ENCODE peak calls at places on chromosomes 7 and 10, in nine cellular contexts. Z is CD8-positive, alpha-beta memory T cell; R is K562; J is mesenchymal stem cell; M is lung; L is aorta; A is CD4-positive, CD25-positive, alpha-beta regulatory T cell; F is right cardiac atrium; C is neuronal stem cell. E is an unnamed sample. For H3K4me1 and H3K27me3, the result is how much of the 10 kb centered on the place peaks cover.

GRCh38 chr7:155368894-155369600 is 71.4 kb downstream of the INSIG1 start:
- DNase-seq in Z (no peak), R (no peak), J (no peak), M (no peak), L (peak), A (no peak), F (no peak), C (no peak), E (no peak)

GRCh38 chr7:111749625-111750024 is 187.3 kb upstream of the IMMP2L start:
- DNase-seq in Z (no peak), R (no peak), J (no peak), M (no peak), L (no peak), A (no peak), F (no peak), C (no peak), E (no peak)

GRCh38 chr7:37921340-37921805 is 933 bp downstream of the EPDR1 start:
- DNase-seq in Z (no peak), R (peak), J (peak), M (peak), L (peak), A (no peak), F (peak), C (peak), E (peak)

GRCh38 chr10:117790621-117791020 is 248.1 kb downstream of the EMX2 start:
- DNase-seq in Z (no peak), R (no peak), J (no peak), M (no peak), L (no peak), A (no peak), F (no peak), C (no peak), E (no peak)

GRCh38 chr10:34476607-34477006 is 338.5 kb downstream of the PARD3 start:
- DNase-seq in Z (no peak), R (no peak), J (no peak), M (no peak), L (no peak), A (no peak), F (no peak), C (no peak), E (no peak)

GRCh38 chr7:117908031-117908795 is 35.0 kb upstream of the CTTNBP2 start:
- DNase-seq in Z (no peak), R (no peak), J (peak), M (no peak), L (no peak), A (no peak), F (no peak), C (no peak), E (no peak)

GRCh38 chr10:94103902-94104301 is 110.2 kb downstream of the PLCE1 start:
- DNase-seq in Z (no peak), R (no peak), J (peak), M (no peak), L (no peak), A (no peak), F (no peak), C (no peak), E (no peak)

GRCh38 chr7:129095258-129095657 is 40.3 kb upstream of the TNPO3 start:
- DNase-seq in Z (no peak), R (no peak), J (no peak), M (no peak), L (no peak), A (peak), F (no peak), C (no peak), E (no peak)

GRCh38 chr10:121900443-121901174 is 27.2 kb downstream of the ATE1 start:
- DNase-seq in Z (no peak), R (peak), J (peak), M (no peak), L (no peak), A (no peak), F (no peak), C (peak), E (no peak)

GRCh38 chr7:20352573-20353304 is 22.0 kb downstream of the ITGB8 start:
- DNase-seq in Z (no peak), R (no peak), J (peak), M (no peak), L (no peak), A (no peak), F (no peak), C (no peak), E (no peak)

GRCh38 chr10:92691591-92692084 is 1.9 kb downstream of the HHEX start:
- DNase-seq in Z (no peak), R (peak), J (peak), M (peak), L (peak), A (no peak), F (peak), C (no peak), E (peak)

GRCh38 chr10:74078037-74078436 is 72.6 kb downstream of the AP3M1 start:
- DNase-seq in Z (peak), R (no peak), J (peak), M (no peak), L (no peak), A (no peak), F (no peak), C (no peak), E (no peak)

GRCh38 chr10:103711351-103711994 is 143.9 kb downstream of the SH3PXD2A start:
- DNase-seq in Z (no peak), R (no peak), J (no peak), M (no peak), L (no peak), A (no peak), F (peak), C (no peak), E (peak)

GRCh38 chr10:77348082-77348481 is 289.5 kb downstream of the KCNMA1 start:
- DNase-seq in Z (no peak), R (no peak), J (peak), M (no peak), L (no peak), A (no peak), F (no peak), C (no peak), E (no peak)

GRCh38 chr7:20276705-20277472 is 53.8 kb upstream of the ITGB8 start:
- DNase-seq in Z (no peak), R (no peak), J (no peak), M (no peak), L (no peak), A (no peak), F (no peak), C (no peak), E (no peak)

GRCh38 chr7:16550671-16551070 is 24.0 kb downstream of the LRRC72 start:
- DNase-seq in Z (no peak), R (no peak), J (no peak), M (no peak), L (no peak), A (no peak), F (no peak), C (no peak), E (no peak)

GRCh38 chr10:131575877-131576276 is 264.4 kb upstream of the TCERG1L start:
- DNase-seq in Z (no peak), R (no peak), J (no peak), M (peak), L (no peak), A (no peak), F (peak), C (no peak), E (no peak)

GRCh38 chr10:32367793-32368453 is 21.0 kb upstream of the EPC1 start:
- DNase-seq in Z (peak), R (peak), J (peak), M (peak), L (peak), A (peak), F (peak), C (no peak), E (peak)

GRCh38 chr7:157772486-157773130 is 435.8 kb downstream of the DNAJB6 start:
- DNase-seq in Z (no peak), R (no peak), J (no peak), M (no peak), L (peak), A (no peak), F (no peak), C (no peak), E (peak)

GRCh38 chr10:32005050-32005449 is 51.2 kb downstream of the KIF5B start:
- DNase-seq in Z (peak), R (peak), J (peak), M (peak), L (no peak), A (peak), F (no peak), C (no peak), E (no peak)

GRCh38 chr7:5702876-5703571 is 78.4 kb downstream of the RNF216 start:
- DNase-seq in Z (no peak), R (no peak), J (peak), M (no peak), L (no peak), A (no peak), F (peak), C (no peak), E (no peak)

GRCh38 chr10:84214612-84215235 is 10.6 kb downstream of the LRIT2 start:
- DNase-seq in Z (no peak), R (peak), J (no peak), M (no peak), L (no peak), A (no peak), F (no peak), C (no peak), E (no peak)

GRCh38 chr7:30863694-30864011 is 48.0 kb upstream of the AQP1 start:
- DNase-seq in Z (no peak), R (no peak), J (peak), M (no peak), L (no peak), A (no peak), F (peak), C (no peak), E (no peak)

GRCh38 chr10:94088926-94089381 is 95.2 kb downstream of the PLCE1 start:
- DNase-seq in Z (no peak), R (no peak), J (peak), M (no peak), L (no peak), A (no peak), F (no peak), C (no peak), E (no peak)

GRCh38 chr7:47764746-47765145 is 182.8 kb upstream of the TNS3 start:
- DNase-seq in Z (no peak), R (no peak), J (no peak), M (no peak), L (no peak), A (no peak), F (no peak), C (no peak), E (no peak)

GRCh38 chr7:47762746-47763062 is 180.8 kb upstream of the TNS3 start:
- DNase-seq in Z (no peak), R (no peak), J (no peak), M (no peak), L (no peak), A (no peak), F (no peak), C (no peak), E (no peak)

GRCh38 chr7:47766151-47766550 is 182.1 kb downstream of the PKD1L1 start:
- DNase-seq in Z (no peak), R (no peak), J (peak), M (no peak), L (no peak), A (no peak), F (no peak), C (no peak), E (no peak)

GRCh38 chr7:47763063-47763974 is 181.4 kb upstream of the TNS3 start:
- DNase-seq in Z (no peak), R (no peak), J (peak), M (no peak), L (no peak), A (no peak), F (no peak), C (peak), E (no peak)

DNA sequence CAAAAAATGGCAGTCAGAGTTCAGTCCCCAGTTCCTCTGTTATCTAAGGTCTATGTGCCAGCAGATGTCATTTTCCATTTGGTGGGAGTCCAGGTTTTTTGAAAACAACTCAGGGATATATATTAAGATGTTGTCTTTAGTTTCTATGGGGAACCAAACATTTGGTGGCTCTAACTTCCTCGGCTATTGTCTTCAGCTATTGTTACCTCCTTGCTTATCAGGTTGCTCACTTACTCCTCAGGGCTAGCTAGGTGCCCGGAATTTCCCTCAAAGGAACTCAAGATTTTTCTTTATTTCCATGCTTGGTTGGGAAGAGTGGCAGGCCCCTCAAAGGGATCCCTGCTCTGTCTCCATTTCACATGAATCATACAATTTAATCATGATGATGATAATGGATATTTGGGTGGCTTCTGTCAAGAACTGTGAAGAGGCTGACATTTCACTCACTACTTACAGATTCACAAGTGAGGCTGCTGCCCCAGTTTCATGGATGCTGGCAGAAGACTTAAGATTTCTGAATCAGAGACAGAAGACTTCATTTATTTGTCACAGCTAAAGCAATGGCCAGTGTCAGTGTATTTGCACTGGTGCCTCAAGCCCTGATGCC is 182.8 kb downstream of the PKD1L1 start:
- DNase-seq in Z (no peak), R (no peak), J (no peak), M (no peak), L (no peak), A (no peak), F (no peak), C (no peak), E (no peak)
- H3K27ac ChIP-seq in Z (no peak), R (no peak), J (no peak), M (no peak), L (no peak), A (no peak), F (no peak), C (no peak), E (no peak)

GRCh38 chr7:45224832-45225231 is 67.2 kb downstream of the RAMP3 start:
- DNase-seq in Z (no peak), R (no peak), J (no peak), M (peak), L (no peak), A (no peak), F (no peak), C (peak), E (no peak)
- H3K4me1 ChIP-seq in Z (under half), R (under half), J (under half), M (under half), L (under half), A (under half), F (under half), C (under half), E (under half)

DNA sequence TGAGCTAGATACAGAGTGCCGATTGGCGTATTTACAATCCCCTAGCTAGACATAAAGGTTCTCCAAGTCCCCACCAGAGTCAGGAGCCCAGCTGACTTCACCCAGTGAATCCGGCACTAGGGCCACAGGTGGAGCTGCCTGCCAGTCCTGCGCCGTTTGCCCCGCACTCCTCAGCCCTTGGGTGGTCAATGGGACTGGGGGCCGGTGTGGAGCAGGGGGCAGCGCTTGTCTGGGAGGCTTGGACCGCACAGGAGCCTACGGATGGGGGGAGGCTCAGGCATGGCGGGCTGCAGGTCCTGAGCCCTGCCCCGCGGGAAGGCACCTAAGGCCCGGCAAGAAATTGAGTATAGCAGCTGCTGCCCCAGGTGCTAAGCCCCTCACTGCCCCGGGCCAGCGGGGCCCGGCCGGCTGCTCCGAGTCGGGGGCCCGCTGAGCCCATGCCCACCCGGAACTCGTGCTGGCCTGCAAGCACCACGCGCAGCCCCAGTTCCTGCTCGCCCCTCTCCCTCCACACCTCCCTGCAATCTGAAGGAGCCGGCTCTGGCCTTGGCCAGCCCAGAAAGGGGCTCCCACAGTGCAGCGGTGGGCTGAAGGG is 1113.8 kb upstream of the LRRTM3 start:
- DNase-seq in Z (no peak), R (no peak), J (no peak), M (no peak), L (no peak), A (no peak), F (no peak), C (no peak), E (peak)
- H3K27me3 ChIP-seq in Z (under half), R (under half), J (under half), M (under half), L (under half), A (under half), F (under half), C (under half), E (under half)

DNA sequence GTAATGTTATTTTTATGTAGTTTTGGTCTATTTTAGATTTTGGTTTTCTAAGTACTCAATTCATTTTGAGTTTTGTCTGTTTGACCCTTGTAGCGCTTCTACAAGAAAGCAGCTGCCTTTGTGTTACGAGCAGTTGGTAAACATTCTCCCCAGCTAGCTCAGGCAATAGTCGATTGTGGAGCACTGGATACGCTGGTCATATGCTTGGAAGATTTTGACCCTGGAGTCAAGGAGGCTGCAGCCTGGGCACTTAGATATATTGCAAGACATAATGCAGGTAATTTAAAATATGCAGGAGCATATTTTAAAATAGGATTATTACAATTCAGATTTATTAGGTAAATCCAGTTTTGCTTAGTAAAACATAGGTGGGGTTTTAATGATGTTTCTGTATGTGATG is 23.1 kb downstream of the SPAG6 start:
- DNase-seq in Z (no peak), R (no peak), J (no peak), M (no peak), L (no peak), A (no peak), F (no peak), C (no peak), E (no peak)
- H3K27ac ChIP-seq in Z (no peak), R (no peak), J (no peak), M (no peak), L (no peak), A (no peak), F (no peak), C (no peak), E (no peak)

DNA sequence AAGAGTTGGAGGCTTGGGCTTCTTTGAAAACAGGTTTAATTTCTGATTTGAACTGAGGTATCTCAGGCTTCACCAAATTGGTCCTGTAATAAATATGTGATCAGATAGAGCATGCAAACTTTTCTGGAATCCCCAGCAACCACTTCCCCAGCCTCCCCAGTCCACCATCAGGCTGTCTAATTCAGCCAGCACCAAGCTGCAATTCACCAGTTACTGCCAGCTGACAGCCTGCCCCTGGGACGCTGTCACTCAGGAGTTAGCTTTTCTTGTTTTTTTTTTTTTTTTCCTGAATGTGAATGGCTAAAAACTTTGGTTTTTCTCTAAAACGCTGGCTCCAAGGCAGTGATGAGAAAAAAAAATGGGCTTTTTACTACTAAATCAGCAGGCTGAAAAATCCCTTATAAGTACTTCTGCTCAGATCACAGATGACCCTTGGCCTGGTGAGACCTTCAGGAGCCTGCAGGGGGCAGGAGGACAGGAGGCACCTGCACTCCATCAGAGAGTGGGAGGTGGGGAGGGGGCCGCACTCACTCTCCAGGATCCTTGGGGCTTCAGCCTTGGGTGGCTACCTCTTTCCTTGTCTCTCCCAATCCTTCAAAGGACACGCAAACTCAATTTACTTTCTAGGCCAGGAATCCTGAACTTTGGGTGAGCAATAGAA is 349.4 kb downstream of the GATA3 start:
- DNase-seq in Z (no peak), R (no peak), J (no peak), M (no peak), L (no peak), A (no peak), F (no peak), C (peak), E (no peak)
- H3K4me1 ChIP-seq in Z (half or more), R (under half), J (under half), M (under half), L (under half), A (half or more), F (under half), C (under half), E (under half)

GRCh38 chr10:49160814-49161213 is 27.0 kb upstream of the FAM170B start:
- DNase-seq in Z (no peak), R (no peak), J (no peak), M (no peak), L (no peak), A (no peak), F (no peak), C (no peak), E (no peak)

GRCh38 chr10:49157229-49157628 is 23.4 kb upstream of the FAM170B start:
- DNase-seq in Z (no peak), R (no peak), J (no peak), M (no peak), L (no peak), A (no peak), F (no peak), C (no peak), E (no peak)

GRCh38 chr10:49158399-49158798 is 24.6 kb upstream of the FAM170B start:
- DNase-seq in Z (no peak), R (no peak), J (no peak), M (no peak), L (no peak), A (no peak), F (no peak), C (no peak), E (no peak)

GRCh38 chr10:49160110-49160509 is 26.3 kb upstream of the FAM170B start:
- DNase-seq in Z (no peak), R (no peak), J (no peak), M (no peak), L (no peak), A (no peak), F (no peak), C (no peak), E (no peak)

GRCh38 chr10:49158915-49159314 is 25.1 kb upstream of the FAM170B start:
- DNase-seq in Z (no peak), R (no peak), J (no peak), M (no peak), L (no peak), A (no peak), F (no peak), C (no peak), E (no peak)
- H3K27me3 ChIP-seq in Z (under half), R (under half), J (under half), M (under half), L (under half), A (under half), F (under half), C (under half), E (under half)